ENCODE peak calls at places on chromosomes 12 and 14, in four cellular contexts. E is activated T-cell treated with anti-CD3 and anti-CD28 coated beads, Interleukin-2, amount 50 U/mL, for 4 hours; T is Daoy; X is stimulated activated CD8-positive, alpha-beta memory T cell treated with anti-CD3 and anti-CD28 coated beads, Interleukin-15, amount 100 ng/mL, for 1 hour. L is an unnamed sample.

GRCh38 chr12:123384994-123385376 is 1.1 kb downstream of the KMT5A start:
- DNase-seq in E (no peak), T (no peak), X (no peak), L (no peak)

GRCh38 chr12:97567619-97568110 is 105.1 kb downstream of the RMST start:
- DNase-seq in E (no peak), T (no peak), X (no peak), L (no peak)

GRCh38 chr12:130218682-130219081 is 56.4 kb downstream of the FZD10 start:
- DNase-seq in E (no peak), T (no peak), X (no peak), L (no peak)

GRCh38 chr14:24243336-24243836 is 963 bp upstream of the TINF2 start:
- DNase-seq in E (no peak), T (peak; percentile 59), X (no peak), L (no peak)

GRCh38 chr12:46825526-46826414 is at the start of gene SLC38A4:
- DNase-seq in E (no peak), T (peak; percentile 55), X (no peak), L (no peak)

GRCh38 chr12:47361389-47362031 is 281.8 kb upstream of the AMIGO2 start:
- DNase-seq in E (peak; percentile 41), T (peak; percentile 32), X (no peak), L (no peak)

GRCh38 chr12:46577063-46577776 is 204.6 kb upstream of the SLC38A2 start:
- DNase-seq in E (no peak), T (no peak), X (no peak), L (no peak)

GRCh38 chr14:98173291-98173690 is 1098.7 kb downstream of the BCL11B start:
- DNase-seq in E (peak; percentile 49), T (no peak), X (peak; percentile 40), L (no peak)

GRCh38 chr12:39368096-39368495 is 74.8 kb downstream of the KIF21A start:
- DNase-seq in E (no peak), T (no peak), X (no peak), L (no peak)

GRCh38 chr12:120720234-120720968 is 5.2 kb upstream of the ACADS start:
- DNase-seq in E (no peak), T (no peak), X (no peak), L (no peak)

GRCh38 chr14:97298331-97298730 is 501.1 kb downstream of the VRK1 start:
- DNase-seq in E (no peak), T (peak; percentile 66), X (no peak), L (no peak)

GRCh38 chr14:67004521-67004920 is 184.7 kb upstream of the GARIN2 start:
- DNase-seq in E (no peak), T (no peak), X (no peak), L (no peak)

GRCh38 chr12:82955020-82955419 is 268.3 kb downstream of the TMTC2 start:
- DNase-seq in E (no peak), T (no peak), X (no peak), L (no peak)

GRCh38 chr14:22555573-22556011 is 33.4 kb downstream of the DAD1 start:
- DNase-seq in E (peak; percentile 63), T (peak; percentile 86), X (no peak), L (no peak)

GRCh38 chr14:64200170-64200569 is 94.0 kb downstream of the ESR2 start:
- DNase-seq in E (no peak), T (no peak), X (no peak), L (no peak)

GRCh38 chr14:23109769-23110168 is 5.0 kb upstream of the CIROP start:
- DNase-seq in E (no peak), T (no peak), X (no peak), L (no peak)

GRCh38 chr12:66804555-66804954 is 125.7 kb upstream of the GRIP1 start:
- DNase-seq in E (no peak), T (no peak), X (no peak), L (no peak)

GRCh38 chr12:5088586-5089264 is 45.0 kb downstream of the KCNA5 start:
- DNase-seq in E (no peak), T (peak; percentile 99), X (no peak), L (peak; percentile 43)

GRCh38 chr12:13443498-13443897 is 247.0 kb downstream of the EMP1 start:
- DNase-seq in E (no peak), T (no peak), X (no peak), L (no peak)

GRCh38 chr14:100891051-100891450 is 12.5 kb downstream of the RTL1 start:
- DNase-seq in E (no peak), T (no peak), X (no peak), L (no peak)

GRCh38 chr14:45251912-45252311 is 1.1 kb downstream of the MIS18BP1 start:
- DNase-seq in E (no peak), T (no peak), X (no peak), L (no peak)

GRCh38 chr12:89710873-89711179 is 2.2 kb upstream of the ATP2B1 start:
- DNase-seq in E (no peak), T (no peak), X (no peak), L (no peak)

GRCh38 chr12:96751626-96752025 is 155.4 kb upstream of the NEDD1 start:
- DNase-seq in E (no peak), T (peak; percentile 20), X (no peak), L (no peak)

GRCh38 chr12:52542785-52543318 is 10.1 kb downstream of the KRT71 start:
- DNase-seq in E (no peak), T (no peak), X (no peak), L (no peak)

GRCh38 chr12:2944401-2945047 is 14.7 kb upstream of the TEAD4 start:
- DNase-seq in E (peak; percentile 40), T (peak; percentile 67), X (peak; percentile 11), L (no peak)

GRCh38 chr12:46292754-46293402 is 24.0 kb upstream of the SLC38A1 start:
- DNase-seq in E (no peak), T (no peak), X (no peak), L (no peak)

GRCh38 chr12:83690465-83690864 is 1003.8 kb downstream of the TMTC2 start:
- DNase-seq in E (no peak), T (no peak), X (no peak), L (no peak)

GRCh38 chr14:28773917-28774691 is 7.5 kb downstream of the FOXG1 start:
- DNase-seq in E (no peak), T (peak; percentile 90), X (no peak), L (no peak)

GRCh38 chr12:87171356-87171755 is 857.8 kb downstream of the C12orf50 start:
- DNase-seq in E (no peak), T (no peak), X (no peak), L (no peak)

GRCh38 chr14:55819610-55820304 is 239.8 kb downstream of the KTN1 start:
- DNase-seq in E (no peak), T (no peak), X (no peak), L (no peak)

GRCh38 chr12:102567031-102567985 is 86.9 kb upstream of the IGF1 start:
- DNase-seq in E (no peak), T (peak; percentile 68), X (no peak), L (peak; percentile 29)

GRCh38 chr14:35438910-35439713 is 34.6 kb upstream of the NFKBIA start:
- DNase-seq in E (no peak), T (no peak), X (no peak), L (no peak)

GRCh38 chr12:16352481-16352880 is 5.0 kb downstream of the MGST1 start:
- DNase-seq in E (no peak), T (no peak), X (no peak), L (no peak)

GRCh38 chr12:29023436-29024076 is 125.5 kb upstream of the FAR2 start:
- DNase-seq in E (no peak), T (no peak), X (no peak), L (no peak)

GRCh38 chr12:459430-460258 is at the start of gene B4GALNT3:
- DNase-seq in E (peak; percentile 29), T (peak; percentile 32), X (no peak), L (no peak)

GRCh38 chr12:86261142-86261541 is 5.0 kb upstream of the MGAT4C start:
- DNase-seq in E (no peak), T (no peak), X (no peak), L (no peak)

GRCh38 chr12:3483089-3483488 is 7.9 kb upstream of the PRMT8 start:
- DNase-seq in E (no peak), T (no peak), X (no peak), L (no peak)

GRCh38 chr12:113247123-113248045 is 26.1 kb downstream of the TPCN1 start:
- DNase-seq in E (no peak), T (peak; percentile 87), X (no peak), L (no peak)

GRCh38 chr14:57751400-57751799 is 114.5 kb downstream of the SLC35F4 start:
- DNase-seq in E (no peak), T (no peak), X (no peak), L (no peak)

GRCh38 chr14:77220246-77221017 is 38.8 kb downstream of the TMEM63C start:
- DNase-seq in E (no peak), T (no peak), X (no peak), L (no peak)

L was measured in smooth muscle cell of the brain vasculature.